ENCODE peak calls at places on chromosomes 16 and 17, in seven cellular contexts. Q is sigmoid colon; O is thoracic aorta; N is small intestine; Z is cardiac muscle cell; F is PC-3; B is CD4-positive, CD25-positive, alpha-beta regulatory T cell. J is an unnamed sample.
A peak's percentile ranks its signal among the peaks of the same experiment; 100 is the strongest.

GRCh38 chr17:67682196-67682595 is 35.5 kb upstream of the NOL11 start:
- DNase-seq in Q (no peak), O (no peak), N (no peak), Z (no peak), F (no peak), B (no peak), J (no peak)

GRCh38 chr17:52178013-52178412 is 19.5 kb upstream of the CA10 start:
- DNase-seq in Q (no peak), O (no peak), N (no peak), Z (no peak), F (no peak), B (no peak), J (no peak)

GRCh38 chr16:31568577-31569359 is 41.1 kb downstream of the AHSP start:
- DNase-seq in Q (no peak), O (no peak), N (peak; percentile 12), Z (peak; percentile 10), F (no peak), B (peak; percentile 2), J (no peak)

GRCh38 chr17:49509588-49509917 is 14.5 kb downstream of the NGFR start:
- DNase-seq in Q (no peak), O (no peak), N (no peak), Z (no peak), F (no peak), B (no peak), J (no peak)

GRCh38 chr16:3997231-3997841 is 116.8 kb upstream of the CREBBP start:
- DNase-seq in Q (no peak), O (no peak), N (no peak), Z (no peak), F (no peak), B (no peak), J (no peak)

GRCh38 chr17:41784207-41784744 is 2.2 kb downstream of the JUP start:
- DNase-seq in Q (no peak), O (no peak), N (peak; percentile 37), Z (peak; percentile 64), F (peak; percentile 66), B (no peak), J (no peak)

GRCh38 chr17:50212121-50212843 is 10.9 kb upstream of the COL1A1 start:
- DNase-seq in Q (peak; percentile 91), O (no peak), N (no peak), Z (no peak), F (no peak), B (no peak), J (peak; percentile 88)

GRCh38 chr16:22386976-22387375 is 12.6 kb upstream of the CDR2 start:
- DNase-seq in Q (no peak), O (no peak), N (no peak), Z (no peak), F (peak; percentile 88), B (no peak), J (peak; percentile 69)

GRCh38 chr16:55015181-55015913 is 84.7 kb downstream of the IRX5 start:
- DNase-seq in Q (no peak), O (no peak), N (no peak), Z (no peak), F (no peak), B (no peak), J (no peak)

GRCh38 chr17:1800240-1800639 is 29.5 kb downstream of the SMYD4 start:
- DNase-seq in Q (no peak), O (no peak), N (no peak), Z (no peak), F (no peak), B (no peak), J (no peak)

GRCh38 chr16:85673529-85674417 is 15.0 kb downstream of the GINS2 start:
- DNase-seq in Q (no peak), O (no peak), N (peak; percentile 82), Z (no peak), F (no peak), B (no peak), J (no peak)

GRCh38 chr16:4273858-4274291 is 1.1 kb upstream of the TFAP4 start:
- DNase-seq in Q (peak; percentile 83), O (no peak), N (peak; percentile 47), Z (peak; percentile 61), F (peak; percentile 53), B (peak; percentile 70), J (no peak)

GRCh38 chr16:57070986-57071540 is 21.3 kb upstream of the CPNE2 start:
- DNase-seq in Q (no peak), O (no peak), N (no peak), Z (no peak), F (no peak), B (no peak), J (no peak)

GRCh38 chr17:66858182-66859083 is 23.5 kb downstream of the CACNG5 start:
- DNase-seq in Q (no peak), O (no peak), N (no peak), Z (peak; percentile 19), F (no peak), B (no peak), J (no peak)

GRCh38 chr17:83064732-83065659 is 14.4 kb upstream of the METRNL start:
- DNase-seq in Q (peak; percentile 70), O (no peak), N (peak; percentile 55), Z (no peak), F (peak; percentile 72), B (no peak), J (peak; percentile 51)

GRCh38 chr16:241866-242265 is 7.2 kb downstream of the FAM234A start:
- DNase-seq in Q (no peak), O (no peak), N (peak; percentile 69), Z (no peak), F (no peak), B (no peak), J (no peak)

GRCh38 chr17:81164464-81165245 is 652 bp upstream of the PVALEF start:
- DNase-seq in Q (peak; percentile 58), O (no peak), N (no peak), Z (no peak), F (no peak), B (no peak), J (no peak)

GRCh38 chr17:36849871-36850348 is 87.4 kb upstream of the LHX1 start:
- DNase-seq in Q (no peak), O (no peak), N (no peak), Z (peak; percentile 14), F (peak; percentile 25), B (peak; percentile 58), J (peak; percentile 54)

GRCh38 chr17:3928394-3928793 is 12.1 kb upstream of the P2RX1 start:
- DNase-seq in Q (no peak), O (no peak), N (no peak), Z (no peak), F (no peak), B (no peak), J (no peak)

GRCh38 chr17:35432176-35433074 is at the start of gene SLFN12:
- DNase-seq in Q (peak; percentile 87), O (no peak), N (peak; percentile 90), Z (peak; percentile 45), F (no peak), B (peak; percentile 83), J (peak; percentile 84)

GRCh38 chr17:45384047-45384799 is 48.4 kb downstream of the ARHGAP27 start:
- DNase-seq in Q (no peak), O (no peak), N (no peak), Z (no peak), F (peak; percentile 35), B (no peak), J (no peak)

GRCh38 chr17:39170051-39170450 is 4.1 kb upstream of the ARL5C start:
- DNase-seq in Q (no peak), O (no peak), N (no peak), Z (no peak), F (no peak), B (no peak), J (no peak)

GRCh38 chr17:9121186-9121820 is 100.0 kb downstream of the NTN1 start:
- DNase-seq in Q (peak; percentile 57), O (no peak), N (no peak), Z (no peak), F (no peak), B (no peak), J (no peak)

GRCh38 chr17:18142417-18142816 is 33.9 kb downstream of the MYO15A start:
- DNase-seq in Q (no peak), O (no peak), N (no peak), Z (no peak), F (no peak), B (no peak), J (no peak)

GRCh38 chr17:40321502-40322416 is 12.8 kb downstream of the RARA start:
- DNase-seq in Q (peak; percentile 84), O (no peak), N (no peak), Z (no peak), F (no peak), B (no peak), J (no peak)
- H3K4me1 ChIP-seq in Q (peaks cover 94% of the 10 kb centered on the region), O (peaks cover 77% of the 10 kb centered on the region), N (peaks cover 10% of the 10 kb centered on the region), Z (peaks cover 59% of the 10 kb centered on the region), F (peaks cover 51% of the 10 kb centered on the region), B (peaks cover 94% of the 10 kb centered on the region), J (peaks cover 80% of the 10 kb centered on the region)

GRCh38 chr16:11560701-11561439 is 25.8 kb downstream of the LITAF start:
- DNase-seq in Q (no peak), O (no peak), N (peak; percentile 33), Z (no peak), F (no peak), B (peak; percentile 92), J (no peak)
- H3K4me3 ChIP-seq in Q (no peak overlapping the region), O (no peak overlapping the region), N (no peak overlapping the region), Z (no peak overlapping the region), F (no peak overlapping the region), B (peak overlapping the region; percentile 78), J (no peak overlapping the region)

GRCh38 chr16:35636831-35637230 is 2177.4 kb downstream of the TP53TG3F start:
- DNase-seq in Q (no peak), O (no peak), N (no peak), Z (no peak), F (no peak), B (no peak), J (no peak)

GRCh38 chr16:35637683-35638082 is 2178.3 kb downstream of the TP53TG3F start:
- DNase-seq in Q (no peak), O (no peak), N (no peak), Z (no peak), F (no peak), B (no peak), J (no peak)

GRCh38 chr16:35639233-35640205 is 2180.1 kb downstream of the TP53TG3F start:
- DNase-seq in Q (no peak), O (no peak), N (no peak), Z (no peak), F (no peak), B (no peak), J (no peak)

GRCh38 chr16:35642322-35642835 is 2183.0 kb downstream of the TP53TG3F start:
- DNase-seq in Q (no peak), O (no peak), N (no peak), Z (no peak), F (no peak), B (no peak), J (no peak)
- H3K9me3 ChIP-seq in Q (no peaks in the 10 kb centered on the region), O (no peaks in the 10 kb centered on the region), N (peaks cover 4% of the 10 kb centered on the region), Z (no peaks in the 10 kb centered on the region), F (no peaks in the 10 kb centered on the region), B (peaks cover 50% of the 10 kb centered on the region), J (no peaks in the 10 kb centered on the region)

DNA sequence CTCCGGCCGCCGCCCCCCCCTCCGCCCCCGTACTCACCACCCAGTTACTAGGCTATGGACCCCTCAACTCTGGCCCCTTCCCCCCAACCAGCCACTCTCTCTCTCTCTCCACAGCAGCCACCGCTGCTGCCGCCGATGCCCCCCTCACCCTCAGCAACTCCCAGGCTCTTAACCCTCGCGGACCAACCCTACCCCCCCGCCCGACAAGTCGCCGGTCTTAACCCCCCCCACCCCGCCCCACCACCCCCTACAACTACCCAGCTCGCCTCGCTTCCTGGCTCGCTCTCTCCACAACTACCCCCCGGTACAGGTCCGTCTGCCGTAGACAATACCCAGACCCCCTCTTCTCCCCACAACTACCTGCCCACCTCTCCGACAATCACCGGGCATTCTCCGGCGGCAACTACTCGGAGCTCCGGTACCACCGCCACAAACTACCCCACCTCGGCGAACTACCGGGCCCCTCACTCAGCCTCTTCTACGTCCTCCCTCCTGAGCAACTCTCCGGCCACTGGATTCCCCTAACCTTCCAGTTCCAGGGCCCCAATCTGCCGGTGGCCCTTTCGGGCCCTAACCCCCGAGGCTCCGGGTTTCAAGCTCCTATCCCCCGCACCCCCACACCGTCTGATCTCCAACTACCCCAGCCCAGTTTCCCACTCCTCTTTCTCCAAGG is 703 bp downstream of the PHF23 start:
- DNase-seq in Q (peak; percentile 79), O (no peak), N (peak; percentile 28), Z (peak; percentile 39), F (no peak), B (peak; percentile 66), J (no peak)
- H3K4me1 ChIP-seq in Q (peaks cover 49% of the 10 kb centered on the region), O (peaks cover 29% of the 10 kb centered on the region), N (peaks cover 3% of the 10 kb centered on the region), Z (peaks cover 23% of the 10 kb centered on the region), F (peaks cover 40% of the 10 kb centered on the region), B (peaks cover 52% of the 10 kb centered on the region), J (peaks cover 31% of the 10 kb centered on the region)